ENCODE peak calls at places on chromosome 2, in five cellular contexts. One of them, this sample, is unnamed.

GRCh38 chr2:139876321-139876720 is 1096.1 kb upstream of the NXPH2 start:
- DNase-seq in PC-3: peak; percentile 14
- DNase-seq in IMR-90: no peak
- DNase-seq in GM23248: no peak
- DNase-seq in HCT116: no peak
- DNase-seq in this sample: no peak

GRCh38 chr2:170369894-170370293 is 191.9 kb downstream of the MYO3B start:
- DNase-seq in PC-3: peak; percentile 79
- DNase-seq in IMR-90: peak; percentile 11
- DNase-seq in GM23248: peak; percentile 47
- DNase-seq in HCT116: peak; percentile 21
- DNase-seq in this sample: no peak

GRCh38 chr2:43105586-43106562 is 120.5 kb downstream of the ZFP36L2 start:
- DNase-seq in IMR-90: peak; percentile 73
- DNase-seq in GM23248: peak; percentile 57
- DNase-seq in PC-3: peak; percentile 56
- DNase-seq in HCT116: peak; percentile 4
- DNase-seq in this sample: peak; percentile 94

GRCh38 chr2:212523756-212524155 is 14.8 kb downstream of the ERBB4 start:
- DNase-seq in IMR-90: no peak
- DNase-seq in GM23248: no peak
- DNase-seq in PC-3: no peak
- DNase-seq in HCT116: no peak
- DNase-seq in this sample: no peak

GRCh38 chr2:95531254-95531771 is 46.8 kb upstream of the TRIM43B start:
- DNase-seq in PC-3: no peak
- DNase-seq in HCT116: no peak
- DNase-seq in IMR-90: no peak
- DNase-seq in GM23248: peak; percentile 25
- DNase-seq in this sample: no peak

GRCh38 chr2:40244251-40245010 is 207.5 kb downstream of the SLC8A1 start:
- DNase-seq in IMR-90: peak; percentile 75
- DNase-seq in HCT116: peak; percentile 33
- DNase-seq in GM23248: peak; percentile 77
- DNase-seq in PC-3: peak; percentile 77
- DNase-seq in this sample: peak; percentile 89

GRCh38 chr2:218382785-218383184 is 712 bp downstream of the SLC11A1 start:
- DNase-seq in HCT116: no peak
- DNase-seq in PC-3: no peak
- DNase-seq in GM23248: no peak
- DNase-seq in IMR-90: no peak
- DNase-seq in this sample: peak; percentile 30

GRCh38 chr2:46164581-46165301 is 132.5 kb upstream of the EPAS1 start:
- DNase-seq in GM23248: peak; percentile 92
- DNase-seq in PC-3: peak; percentile 99
- DNase-seq in IMR-90: peak; percentile 96
- DNase-seq in HCT116: no peak
- DNase-seq in this sample: peak; percentile 97

GRCh38 chr2:65813772-65814171 is 381.4 kb upstream of the SPRED2 start:
- DNase-seq in IMR-90: no peak
- DNase-seq in GM23248: no peak
- DNase-seq in PC-3: no peak
- DNase-seq in HCT116: no peak
- DNase-seq in this sample: no peak

GRCh38 chr2:30421026-30421425 is 26.0 kb upstream of the LCLAT1 start:
- DNase-seq in GM23248: no peak
- DNase-seq in PC-3: no peak
- DNase-seq in IMR-90: no peak
- DNase-seq in HCT116: no peak
- DNase-seq in this sample: no peak

GRCh38 chr2:28389399-28390240 is 3.0 kb upstream of the FOSL2 start:
- DNase-seq in HCT116: no peak
- DNase-seq in IMR-90: no peak
- DNase-seq in PC-3: no peak
- DNase-seq in GM23248: no peak
- DNase-seq in this sample: peak; percentile 70

GRCh38 chr2:38697116-38697840 is 31.4 kb downstream of the GALM start:
- DNase-seq in IMR-90: no peak
- DNase-seq in HCT116: no peak
- DNase-seq in PC-3: no peak
- DNase-seq in GM23248: no peak
- DNase-seq in this sample: no peak

GRCh38 chr2:138536302-138536701 is 34.7 kb downstream of the SPOPL start:
- DNase-seq in PC-3: no peak
- DNase-seq in IMR-90: no peak
- DNase-seq in HCT116: no peak
- DNase-seq in GM23248: peak; percentile 13
- DNase-seq in this sample: no peak

GRCh38 chr2:111618953-111619902 is 264.8 kb downstream of the ANAPC1 start:
- DNase-seq in HCT116: peak; percentile 21
- DNase-seq in IMR-90: no peak
- DNase-seq in GM23248: peak; percentile 24
- DNase-seq in PC-3: no peak
- DNase-seq in this sample: no peak

GRCh38 chr2:200944467-200945394 is 18.7 kb downstream of the ORC2 start:
- DNase-seq in IMR-90: peak; percentile 94
- DNase-seq in HCT116: peak; percentile 95
- DNase-seq in PC-3: peak; percentile 98
- DNase-seq in GM23248: peak; percentile 94
- DNase-seq in this sample: no peak

GRCh38 chr2:65666156-65666725 is 233.8 kb upstream of the SPRED2 start:
- DNase-seq in IMR-90: peak; percentile 78
- DNase-seq in GM23248: peak; percentile 49
- DNase-seq in PC-3: peak; percentile 49
- DNase-seq in HCT116: no peak
- DNase-seq in this sample: peak; percentile 81

GRCh38 chr2:145849466-145849865 is 1329.5 kb upstream of the ZEB2 start:
- DNase-seq in PC-3: no peak
- DNase-seq in IMR-90: no peak
- DNase-seq in GM23248: no peak
- DNase-seq in HCT116: no peak
- DNase-seq in this sample: no peak

GRCh38 chr2:51662187-51662586 is 630.3 kb upstream of the NRXN1 start:
- DNase-seq in PC-3: no peak
- DNase-seq in HCT116: no peak
- DNase-seq in IMR-90: no peak
- DNase-seq in GM23248: no peak
- DNase-seq in this sample: no peak

GRCh38 chr2:8682719-8683667 is 1.1 kb downstream of the ID2 start:
- DNase-seq in IMR-90: peak; percentile 55
- DNase-seq in GM23248: peak; percentile 79
- DNase-seq in HCT116: peak; percentile 8
- DNase-seq in PC-3: peak; percentile 52
- DNase-seq in this sample: peak; percentile 93

GRCh38 chr2:165833156-165833555 is 39.1 kb upstream of the GALNT3 start:
- DNase-seq in HCT116: no peak
- DNase-seq in GM23248: peak; percentile 68
- DNase-seq in IMR-90: peak; percentile 78
- DNase-seq in PC-3: peak; percentile 99
- DNase-seq in this sample: peak; percentile 23

GRCh38 chr2:177604291-177605065 is 211.9 kb downstream of the AGPS start:
- DNase-seq in HCT116: peak; percentile 53
- DNase-seq in IMR-90: peak; percentile 71
- DNase-seq in GM23248: peak; percentile 83
- DNase-seq in PC-3: peak; percentile 76
- DNase-seq in this sample: no peak

GRCh38 chr2:75729861-75730260 is 19.1 kb upstream of the GCFC2 start:
- DNase-seq in IMR-90: no peak
- DNase-seq in GM23248: peak; percentile 19
- DNase-seq in HCT116: no peak
- DNase-seq in PC-3: peak; percentile 66
- DNase-seq in this sample: peak; percentile 51

GRCh38 chr2:151947524-151948165 is 119.4 kb upstream of the ARL5A start:
- DNase-seq in PC-3: peak; percentile 25
- DNase-seq in GM23248: peak; percentile 30
- DNase-seq in IMR-90: no peak
- DNase-seq in HCT116: no peak
- DNase-seq in this sample: no peak

GRCh38 chr2:178271629-178272333 is 77.5 kb downstream of the OSBPL6 start:
- DNase-seq in HCT116: no peak
- DNase-seq in PC-3: no peak
- DNase-seq in GM23248: peak; percentile 81
- DNase-seq in IMR-90: peak; percentile 70
- DNase-seq in this sample: no peak

GRCh38 chr2:20092901-20093235 is 41.4 kb upstream of the LAPTM4A start:
- DNase-seq in IMR-90: no peak
- DNase-seq in GM23248: no peak
- DNase-seq in PC-3: no peak
- DNase-seq in HCT116: no peak
- DNase-seq in this sample: no peak

GRCh38 chr2:37472959-37473358 is 128.5 kb downstream of the QPCT start:
- DNase-seq in HCT116: no peak
- DNase-seq in IMR-90: peak; percentile 81
- DNase-seq in GM23248: peak; percentile 88
- DNase-seq in PC-3: peak; percentile 92
- DNase-seq in this sample: no peak

GRCh38 chr2:158723921-158724802 is 71.0 kb upstream of the DAPL1 start:
- DNase-seq in HCT116: peak; percentile 35
- DNase-seq in PC-3: peak; percentile 94
- DNase-seq in IMR-90: no peak
- DNase-seq in GM23248: no peak
- DNase-seq in this sample: peak; percentile 57

GRCh38 chr2:103809946-103810345 is 1044.0 kb upstream of the POU3F3 start:
- DNase-seq in IMR-90: no peak
- DNase-seq in GM23248: peak; percentile 1
- DNase-seq in PC-3: no peak
- DNase-seq in HCT116: no peak
- DNase-seq in this sample: no peak

GRCh38 chr2:42523341-42523740 is 29.6 kb upstream of the KCNG3 start:
- DNase-seq in GM23248: no peak
- DNase-seq in PC-3: no peak
- DNase-seq in IMR-90: no peak
- DNase-seq in HCT116: no peak
- DNase-seq in this sample: peak; percentile 53

GRCh38 chr2:54038835-54039234 is 68.0 kb upstream of the PSME4 start:
- DNase-seq in GM23248: peak; percentile 19
- DNase-seq in IMR-90: no peak
- DNase-seq in HCT116: peak; percentile 19
- DNase-seq in PC-3: peak; percentile 42
- DNase-seq in this sample: no peak

GRCh38 chr2:98140210-98140609 is 53.2 kb downstream of the VWA3B start:
- DNase-seq in PC-3: no peak
- DNase-seq in GM23248: no peak
- DNase-seq in IMR-90: no peak
- DNase-seq in HCT116: no peak
- DNase-seq in this sample: no peak

GRCh38 chr2:160256511-160256910 is 56.4 kb upstream of the ITGB6 start:
- DNase-seq in PC-3: no peak
- DNase-seq in GM23248: no peak
- DNase-seq in IMR-90: no peak
- DNase-seq in HCT116: no peak
- DNase-seq in this sample: no peak

GRCh38 chr2:69950241-69950640 is 11.2 kb downstream of the ASPRV1 start:
- DNase-seq in GM23248: no peak
- DNase-seq in IMR-90: peak; percentile 57
- DNase-seq in PC-3: no peak
- DNase-seq in HCT116: no peak
- DNase-seq in this sample: no peak

GRCh38 chr2:50591021-50591420 is 440.9 kb downstream of the NRXN1 start:
- DNase-seq in PC-3: no peak
- DNase-seq in HCT116: no peak
- DNase-seq in GM23248: no peak
- DNase-seq in IMR-90: no peak
- DNase-seq in this sample: no peak

GRCh38 chr2:196970089-196970488 is 43.6 kb upstream of the PGAP1 start:
- DNase-seq in IMR-90: peak; percentile 25
- DNase-seq in PC-3: no peak
- DNase-seq in HCT116: no peak
- DNase-seq in GM23248: peak; percentile 70
- DNase-seq in this sample: no peak

DNA sequence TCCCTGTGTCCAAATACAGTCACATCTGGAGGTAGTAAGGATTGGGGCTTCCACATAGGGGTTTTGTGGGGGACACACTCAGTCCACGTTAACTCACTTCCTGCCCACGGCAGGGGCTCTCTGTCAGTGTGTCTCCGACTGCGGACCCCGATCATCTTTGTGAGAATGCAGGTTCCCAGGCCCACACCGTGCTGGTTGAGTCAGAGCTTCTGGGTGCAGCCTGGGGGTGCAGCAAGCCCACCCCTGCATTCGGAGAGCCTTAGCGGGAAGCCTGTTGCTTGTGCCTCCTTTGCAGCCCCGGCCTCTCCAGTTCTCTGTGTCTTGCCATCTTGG is 28.0 kb downstream of the HPCAL1 start:
- DNase-seq in IMR-90: no peak
- DNase-seq in HCT116: no peak
- DNase-seq in PC-3: no peak
- DNase-seq in GM23248: no peak
- DNase-seq in this sample: no peak
- H3K4me3 ChIP-seq in IMR-90: no peak overlapping the region
- H3K4me3 ChIP-seq in HCT116: peak overlapping the region; percentile 45
- H3K4me3 ChIP-seq in PC-3: peak overlapping the region; percentile 25
- H3K4me3 ChIP-seq in GM23248: peak overlapping the region; percentile 34
- H3K4me3 ChIP-seq in this sample: peak overlapping the region; percentile 17

GRCh38 chr2:135783416-135783815 is 41.8 kb downstream of the UBXN4 start:
- DNase-seq in IMR-90: no peak
- DNase-seq in HCT116: no peak
- DNase-seq in PC-3: no peak
- DNase-seq in GM23248: no peak
- DNase-seq in this sample: no peak
- H3K36me3 ChIP-seq in IMR-90: peaks cover 35% of the 10 kb centered on the region
- H3K36me3 ChIP-seq in HCT116: peaks cover 44% of the 10 kb centered on the region
- H3K36me3 ChIP-seq in PC-3: peaks cover 74% of the 10 kb centered on the region
- H3K36me3 ChIP-seq in GM23248: peaks cover 73% of the 10 kb centered on the region
- H3K36me3 ChIP-seq in this sample: peaks cover 70% of the 10 kb centered on the region

DNA sequence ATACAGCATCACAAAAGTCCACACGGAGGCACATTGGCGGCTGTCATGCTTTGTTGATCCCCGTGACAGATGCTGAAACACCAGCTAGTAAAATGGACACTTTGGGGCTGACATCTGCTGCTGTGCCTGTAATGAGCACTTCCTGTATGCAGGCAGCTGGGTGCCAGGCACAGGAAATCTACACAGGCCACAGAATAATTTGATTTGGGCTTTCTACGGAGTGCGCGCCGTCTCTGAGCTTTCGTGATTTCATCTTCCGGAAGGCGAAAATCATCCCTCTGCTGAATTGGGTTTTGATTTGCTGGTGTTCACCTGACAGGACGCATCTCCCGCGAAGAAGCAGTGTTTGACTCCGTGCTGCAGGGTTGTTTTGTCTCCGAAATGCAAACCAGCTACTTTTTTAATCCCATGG is 250.3 kb downstream of the EIPR1 start:
- DNase-seq in HCT116: no peak
- DNase-seq in PC-3: no peak
- DNase-seq in GM23248: no peak
- DNase-seq in IMR-90: no peak
- DNase-seq in this sample: no peak
- H3K4me2 ChIP-seq in HCT116: no peak overlapping the region
- H3K4me2 ChIP-seq in PC-3: no peak overlapping the region
- H3K4me2 ChIP-seq in GM23248: no peak overlapping the region
- H3K4me2 ChIP-seq in IMR-90: no peak overlapping the region
- H3K4me2 ChIP-seq in this sample: no peak overlapping the region

DNA sequence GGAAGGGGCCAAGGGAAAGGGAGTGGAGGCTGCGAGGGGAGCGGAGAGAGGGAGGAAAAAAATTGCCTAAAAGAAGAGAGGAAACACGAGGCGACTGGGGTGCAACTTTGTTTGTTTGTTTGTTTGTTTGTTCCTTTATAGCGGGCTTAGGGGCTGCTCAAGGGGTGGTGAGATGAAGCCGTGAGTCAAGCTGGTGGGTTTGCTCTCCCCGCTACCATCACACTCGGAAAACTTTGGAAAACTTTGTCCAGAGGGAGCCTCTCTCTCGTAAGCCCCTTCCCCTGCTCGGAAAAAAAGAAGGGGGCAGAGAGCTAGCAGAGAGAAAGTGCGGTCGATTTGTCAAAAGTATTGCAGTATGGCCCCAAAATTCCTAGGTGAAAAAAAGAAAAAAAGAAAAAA is 308 bp upstream of the CYP26B1 start:
- DNase-seq in HCT116: no peak
- DNase-seq in GM23248: no peak
- DNase-seq in PC-3: no peak
- DNase-seq in IMR-90: no peak
- DNase-seq in this sample: peak; percentile 85
- H3K4me3 ChIP-seq in HCT116: peak overlapping the region; percentile 54
- H3K4me3 ChIP-seq in GM23248: peak overlapping the region; percentile 36
- H3K4me3 ChIP-seq in PC-3: peak overlapping the region; percentile 60
- H3K4me3 ChIP-seq in IMR-90: no peak overlapping the region
- H3K4me3 ChIP-seq in this sample: peak overlapping the region; percentile 47